ENCODE peak calls at places on chromosome 15, in five cellular contexts. U, H, O, Z and C are unnamed samples.
A peak's percentile ranks its signal among the peaks of the same experiment; 100 is the strongest.

GRCh38 chr15:34682673-34683072 is 72.1 kb downstream of the GJD2 start:
- DNase-seq in U (peak; percentile 3), H (no peak), O (peak; percentile 74), Z (no peak), C (peak; percentile 10)

GRCh38 chr15:49855917-49856637 is 235.2 kb downstream of the DTWD1 start:
- DNase-seq in U (peak; percentile 100), H (no peak), O (peak; percentile 98), Z (no peak), C (peak; percentile 98)

GRCh38 chr15:56817266-56817665 is 84.0 kb upstream of the ZNF280D start:
- DNase-seq in U (peak; percentile 45), H (no peak), O (peak; percentile 38), Z (no peak), C (peak; percentile 69)

GRCh38 chr15:57560976-57561711 is 30.6 kb upstream of the MYZAP start:
- DNase-seq in U (peak; percentile 56), H (peak; percentile 84), O (peak; percentile 57), Z (peak; percentile 65), C (peak; percentile 84)

GRCh38 chr15:71149645-71150557 is 34.6 kb downstream of the THSD4 start:
- DNase-seq in U (no peak), H (no peak), O (no peak), Z (no peak), C (no peak)

GRCh38 chr15:65042776-65043322 is 2.3 kb upstream of the SLC51B start:
- DNase-seq in U (no peak), H (no peak), O (peak; percentile 3), Z (no peak), C (no peak)

GRCh38 chr15:51736646-51737537 is 563 bp downstream of the LYSMD2 start:
- DNase-seq in U (no peak), H (peak; percentile 86), O (no peak), Z (peak; percentile 67), C (peak; percentile 27)

GRCh38 chr15:78979456-78980320 is 34.8 kb upstream of the CTSH start:
- DNase-seq in U (peak; percentile 75), H (peak; percentile 66), O (peak; percentile 78), Z (peak; percentile 38), C (peak; percentile 83)

GRCh38 chr15:67997996-67998395 is 56.1 kb upstream of the PIAS1 start:
- DNase-seq in U (peak; percentile 11), H (no peak), O (peak; percentile 88), Z (no peak), C (peak; percentile 66)

GRCh38 chr15:44673639-44674038 is 10.2 kb upstream of the SPG11 start:
- DNase-seq in U (no peak), H (no peak), O (no peak), Z (no peak), C (no peak)

GRCh38 chr15:44157679-44158078 is 37.4 kb downstream of the FRMD5 start:
- DNase-seq in U (peak; percentile 84), H (no peak), O (peak; percentile 98), Z (no peak), C (peak; percentile 92)

GRCh38 chr15:35673093-35673573 is 127.2 kb upstream of the DPH6 start:
- DNase-seq in U (no peak), H (no peak), O (no peak), Z (no peak), C (no peak)

GRCh38 chr15:28902856-28903255 is 17.1 kb downstream of the APBA2 start:
- DNase-seq in U (no peak), H (peak; percentile 13), O (no peak), Z (no peak), C (no peak)

GRCh38 chr15:32029409-32029861 is 880 bp upstream of the CHRNA7 start:
- DNase-seq in U (no peak), H (no peak), O (no peak), Z (no peak), C (no peak)

GRCh38 chr15:33298631-33299030 is 12.1 kb upstream of the RYR3 start:
- DNase-seq in U (no peak), H (no peak), O (no peak), Z (no peak), C (no peak)

GRCh38 chr15:64354683-64355558 is 1.1 kb downstream of the CSNK1G1 start:
- DNase-seq in U (no peak), H (no peak), O (no peak), Z (no peak), C (no peak)